ENCODE peak calls at places on chromosome 7, in six cellular contexts. A is fibroblast of lung, T is fibroblast of the aortic adventitia, U is HFF-Myc, N is AG08395, V is neuronal stem cell. B is an unnamed sample.

GRCh38 chr7:45089314-45089891 is 634 bp upstream of the NACAD start:
- DNase-seq in V (peak; percentile 79), N (peak; percentile 71), T (peak; percentile 47), U (no peak), A (peak; percentile 58), B (no peak)

GRCh38 chr7:110557-111232 is 81.7 kb upstream of the FAM20C start:
- DNase-seq in T (no peak), V (no peak), N (no peak), U (no peak), A (no peak), B (no peak)

GRCh38 chr7:142882338-142882678 is 3.2 kb downstream of the TRPV6 start:
- DNase-seq in U (no peak), N (no peak), T (no peak), A (no peak), V (no peak), B (no peak)

GRCh38 chr7:131483586-131483985 is 72.8 kb downstream of the PODXL start:
- DNase-seq in T (no peak), U (no peak), N (no peak), A (peak; percentile 13), V (no peak), B (no peak)

GRCh38 chr7:32117837-32118236 is 47.6 kb upstream of the PDE1C start:
- DNase-seq in N (no peak), V (no peak), A (no peak), T (no peak), U (no peak), B (no peak)

GRCh38 chr7:20408467-20408826 is 77.7 kb downstream of the ITGB8 start:
- DNase-seq in N (peak; percentile 41), V (no peak), A (peak; percentile 61), T (peak; percentile 88), U (no peak), B (no peak)

GRCh38 chr7:77837275-77837674 is 38.7 kb downstream of the PHTF2 start:
- DNase-seq in V (no peak), A (no peak), T (no peak), N (no peak), U (no peak), B (no peak)

GRCh38 chr7:108135446-108136190 is 5.5 kb upstream of the LAMB4 start:
- DNase-seq in A (no peak), U (no peak), V (no peak), N (no peak), T (no peak), B (no peak)

GRCh38 chr7:98323597-98324322 is 42.3 kb downstream of the BRI3 start:
- DNase-seq in V (peak; percentile 27), A (peak; percentile 71), U (no peak), N (no peak), T (peak; percentile 18), B (no peak)